ENCODE peak calls at places on chromosomes 7 and 10, in four cellular contexts. O is HepG2, Y is prostate gland, B is spleen. Q is an unnamed sample. For H3K9me3, the result is how much of the 10 kb centered on the place peaks cover.

GRCh38 chr10:28569506-28570159 is 36.7 kb downstream of the WAC start:
- DNase-seq in O (peak), Y (no peak), B (no peak), Q (no peak)

GRCh38 chr10:8050561-8051108 is 3.9 kb upstream of the GATA3 start:
- DNase-seq in O (peak), Y (no peak), B (no peak), Q (no peak)

GRCh38 chr7:105971867-105972266 is 8.8 kb downstream of the CDHR3 start:
- DNase-seq in O (no peak), Y (no peak), B (no peak), Q (no peak)

GRCh38 chr10:91796332-91797076 is 1.7 kb upstream of the TNKS2 start:
- DNase-seq in O (peak), Y (peak), B (peak), Q (no peak)

GRCh38 chr10:73890261-73890660 is 15.9 kb upstream of the CAMK2G start:
- DNase-seq in O (no peak), Y (no peak), B (no peak), Q (no peak)

GRCh38 chr10:8919291-8919690 is 864.8 kb downstream of the GATA3 start:
- DNase-seq in O (no peak), Y (no peak), B (no peak), Q (no peak)

GRCh38 chr7:68724965-68725364 is 873.3 kb upstream of the AUTS2 start:
- DNase-seq in O (no peak), Y (no peak), B (no peak), Q (no peak)

GRCh38 chr10:78783753-78784152 is 285.0 kb upstream of the ZMIZ1 start:
- DNase-seq in O (no peak), Y (no peak), B (peak), Q (no peak)

GRCh38 chr7:30159698-30160143 is 24.9 kb downstream of the MTURN start:
- DNase-seq in O (peak), Y (no peak), B (peak), Q (no peak)

GRCh38 chr7:977326-978048 is 2.1 kb upstream of the COX19 start:
- DNase-seq in O (peak), Y (peak), B (peak), Q (no peak)

GRCh38 chr7:149690688-149691446 is 82.5 kb downstream of the ZNF467 start:
- DNase-seq in O (peak), Y (no peak), B (no peak), Q (no peak)

GRCh38 chr7:25028370-25028971 is 48.5 kb upstream of the OSBPL3 start:
- DNase-seq in O (peak), Y (no peak), B (no peak), Q (no peak)

GRCh38 chr7:75989084-75989725 is 5.2 kb downstream of the TMEM120A start:
- DNase-seq in O (no peak), Y (no peak), B (peak), Q (no peak)

GRCh38 chr10:45383682-45384320 is 9.8 kb downstream of the ALOX5 start:
- DNase-seq in O (no peak), Y (no peak), B (peak), Q (no peak)

GRCh38 chr10:94131885-94132284 is 138.2 kb downstream of the PLCE1 start:
- DNase-seq in O (no peak), Y (no peak), B (no peak), Q (no peak)

GRCh38 chr10:60430017-60430416 is 40.3 kb upstream of the ANK3 start:
- DNase-seq in O (no peak), Y (peak), B (no peak), Q (no peak)

GRCh38 chr7:63080406-63080805 is 918.2 kb upstream of the ZNF722 start:
- DNase-seq in O (no peak), Y (no peak), B (no peak), Q (peak)

GRCh38 chr10:70355234-70356021 is 27.0 kb downstream of the LRRC20 start:
- DNase-seq in O (no peak), Y (no peak), B (peak), Q (no peak)

GRCh38 chr7:7772385-7772784 is 54.0 kb upstream of the RPA3 start:
- DNase-seq in O (no peak), Y (peak), B (no peak), Q (no peak)

GRCh38 chr7:30268666-30269065 is 15.7 kb upstream of the ZNRF2 start:
- DNase-seq in O (no peak), Y (no peak), B (no peak), Q (no peak)

GRCh38 chr7:32155712-32156111 is 85.5 kb upstream of the PDE1C start:
- DNase-seq in O (no peak), Y (no peak), B (no peak), Q (no peak)

GRCh38 chr10:79401015-79401921 is 44.2 kb downstream of the ZCCHC24 start:
- DNase-seq in O (no peak), Y (no peak), B (peak), Q (no peak)

GRCh38 chr7:3300651-3301471 is at the start of gene SDK1:
- DNase-seq in O (peak), Y (peak), B (peak), Q (peak)

GRCh38 chr10:91194497-91195179 is 25.8 kb upstream of the PCGF5 start:
- DNase-seq in O (no peak), Y (no peak), B (no peak), Q (no peak)

GRCh38 chr7:14691597-14692203 is 210.9 kb downstream of the DGKB start:
- DNase-seq in O (peak), Y (peak), B (no peak), Q (no peak)

GRCh38 chr7:149856-150636 is 42.3 kb upstream of the FAM20C start:
- DNase-seq in O (no peak), Y (peak), B (peak), Q (no peak)

GRCh38 chr7:78562191-78562590 is 763.6 kb downstream of the PHTF2 start:
- DNase-seq in O (no peak), Y (no peak), B (no peak), Q (no peak)

GRCh38 chr7:135910393-135911036 is 66.6 kb downstream of the MTPN start:
- DNase-seq in O (no peak), Y (no peak), B (no peak), Q (no peak)

GRCh38 chr7:148695953-148696352 is 2.8 kb upstream of the CUL1 start:
- DNase-seq in O (no peak), Y (no peak), B (no peak), Q (no peak)

GRCh38 chr10:110420401-110421193 is 77.1 kb upstream of the DUSP5 start:
- DNase-seq in O (no peak), Y (no peak), B (no peak), Q (no peak)

GRCh38 chr10:61397175-61397986 is 55.8 kb downstream of the TMEM26 start:
- DNase-seq in O (no peak), Y (no peak), B (no peak), Q (no peak)

DNA sequence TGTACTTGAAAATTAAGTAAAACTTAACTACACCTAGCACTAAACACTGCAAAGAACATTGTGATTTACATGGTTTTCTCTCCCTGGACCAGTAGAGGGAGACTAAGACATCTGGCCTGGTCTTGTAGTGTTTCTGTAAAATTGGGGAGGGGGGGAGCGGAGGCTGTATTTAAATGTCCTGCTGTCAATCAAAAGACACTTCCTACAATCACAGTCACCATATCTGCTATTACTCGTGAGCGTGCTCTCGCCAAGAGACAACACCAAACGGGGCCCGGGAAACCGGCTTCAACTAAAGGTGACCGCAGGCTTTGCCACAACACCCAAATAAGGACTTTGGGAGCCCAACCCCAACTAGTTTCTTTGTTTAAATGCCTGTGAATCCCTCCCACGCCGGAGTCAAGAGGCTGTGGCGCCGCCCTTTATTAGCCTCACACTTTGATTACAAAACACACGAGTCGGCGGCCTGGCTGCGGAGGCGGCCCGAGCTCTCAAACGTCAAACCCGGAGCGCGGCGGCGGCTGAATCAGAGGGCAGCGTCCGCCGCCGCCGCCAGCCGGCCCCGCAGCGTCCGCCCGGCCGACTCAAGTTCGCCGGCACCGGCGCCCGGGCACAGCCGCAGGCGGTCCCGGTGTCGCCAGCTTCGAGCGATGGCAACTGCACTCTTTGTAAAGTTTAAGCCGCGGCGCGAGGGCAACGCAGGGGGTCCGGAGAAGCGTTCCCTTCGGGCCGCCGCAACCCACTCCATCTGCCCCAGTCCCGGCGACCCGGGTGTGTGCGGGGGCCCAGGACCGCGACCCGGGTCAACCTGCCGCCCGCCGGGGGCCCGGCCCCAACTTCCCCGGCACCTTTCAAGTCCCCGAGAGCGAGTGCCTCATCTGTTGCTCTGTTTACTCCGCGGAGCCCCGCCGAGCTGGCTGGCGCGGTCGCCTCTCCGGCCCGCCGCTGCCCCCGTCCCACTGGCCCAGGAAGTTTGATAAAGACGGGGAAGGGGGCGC is 1.3 kb downstream of the KDM7A start:
- DNase-seq in O (peak), Y (peak), B (peak), Q (peak)
- TF ChIP-seq POLR2AphosphoS5 in O (peak), Y (peak), B (peak), Q (peak)

GRCh38 chr10:37638569-37638968 is 218.8 kb downstream of the ZNF248 start:
- DNase-seq in O (no peak), Y (no peak), B (no peak), Q (peak)
- H3K9me3 ChIP-seq in O (under half), Y (under half), B (under half), Q (under half)

DNA sequence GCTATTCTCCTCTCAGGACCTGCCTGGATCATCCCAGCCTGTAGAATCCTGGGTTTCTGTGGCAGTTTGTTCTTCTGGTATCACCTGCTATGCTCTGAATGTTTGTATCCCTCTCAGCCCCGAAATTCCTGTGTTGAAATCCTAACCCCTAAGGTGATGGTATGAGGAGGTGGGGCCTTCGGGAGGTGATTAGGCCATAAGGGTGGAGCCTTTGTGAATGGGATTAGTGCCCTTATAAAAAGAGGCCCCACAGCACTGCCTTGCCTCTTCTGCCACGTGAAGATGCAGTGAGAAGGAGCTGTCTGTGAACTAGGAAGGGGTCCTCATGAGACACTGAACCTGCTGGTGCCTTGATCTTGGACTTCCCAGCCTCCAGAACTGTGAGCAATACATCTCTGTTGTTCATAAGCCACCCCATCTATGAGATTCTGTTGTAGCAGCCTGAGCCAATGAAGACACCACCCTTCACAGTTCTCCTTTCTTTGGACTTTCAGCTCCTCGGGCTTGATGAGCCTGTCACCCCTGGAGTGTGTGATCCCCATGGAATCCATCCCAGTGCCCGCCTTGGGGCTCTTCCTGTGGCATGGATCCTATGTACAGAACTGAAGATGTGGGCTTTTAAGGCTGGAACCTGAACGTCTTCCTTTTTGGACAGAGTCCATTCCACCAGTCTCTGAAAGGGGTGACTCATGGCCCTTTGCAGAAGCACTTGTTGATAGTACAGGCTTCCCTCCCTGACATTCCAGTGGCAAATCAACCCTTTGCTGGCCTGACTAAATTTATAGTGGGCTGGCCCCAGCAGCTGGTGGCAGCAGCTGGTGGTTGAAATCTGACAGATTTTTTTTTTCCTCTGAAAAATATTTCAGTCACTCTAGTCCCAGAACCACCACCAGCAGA is 138.0 kb downstream of the TACC2 start:
- DNase-seq in O (peak), Y (peak), B (no peak), Q (no peak)
- TF ChIP-seq POLR2AphosphoS5 in O (no peak), Y (peak), B (no peak), Q (peak)

DNA sequence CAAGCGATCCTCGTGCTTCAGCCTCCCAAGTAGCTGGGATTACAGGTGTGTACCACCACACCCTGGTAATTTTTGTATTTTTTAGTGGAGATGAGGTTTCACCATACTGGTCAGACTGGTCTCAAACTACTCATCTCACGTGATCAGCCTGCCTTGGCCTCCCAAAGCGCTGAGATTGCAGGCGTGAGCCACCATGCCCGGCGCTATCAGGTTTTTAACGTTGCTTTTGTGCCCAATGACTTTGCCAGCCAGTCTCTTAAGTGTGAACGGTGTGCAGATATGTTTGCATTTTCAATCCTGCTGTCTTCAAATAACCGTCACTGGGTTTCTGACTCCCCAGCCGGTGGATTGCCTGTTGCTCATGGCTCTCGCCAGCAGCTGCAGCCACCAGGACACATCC is 201.8 kb upstream of the PPP2R2D start:
- DNase-seq in O (no peak), Y (no peak), B (peak), Q (no peak)
- H3K9me3 ChIP-seq in O (under half), Y (under half), B (under half), Q (under half)

DNA sequence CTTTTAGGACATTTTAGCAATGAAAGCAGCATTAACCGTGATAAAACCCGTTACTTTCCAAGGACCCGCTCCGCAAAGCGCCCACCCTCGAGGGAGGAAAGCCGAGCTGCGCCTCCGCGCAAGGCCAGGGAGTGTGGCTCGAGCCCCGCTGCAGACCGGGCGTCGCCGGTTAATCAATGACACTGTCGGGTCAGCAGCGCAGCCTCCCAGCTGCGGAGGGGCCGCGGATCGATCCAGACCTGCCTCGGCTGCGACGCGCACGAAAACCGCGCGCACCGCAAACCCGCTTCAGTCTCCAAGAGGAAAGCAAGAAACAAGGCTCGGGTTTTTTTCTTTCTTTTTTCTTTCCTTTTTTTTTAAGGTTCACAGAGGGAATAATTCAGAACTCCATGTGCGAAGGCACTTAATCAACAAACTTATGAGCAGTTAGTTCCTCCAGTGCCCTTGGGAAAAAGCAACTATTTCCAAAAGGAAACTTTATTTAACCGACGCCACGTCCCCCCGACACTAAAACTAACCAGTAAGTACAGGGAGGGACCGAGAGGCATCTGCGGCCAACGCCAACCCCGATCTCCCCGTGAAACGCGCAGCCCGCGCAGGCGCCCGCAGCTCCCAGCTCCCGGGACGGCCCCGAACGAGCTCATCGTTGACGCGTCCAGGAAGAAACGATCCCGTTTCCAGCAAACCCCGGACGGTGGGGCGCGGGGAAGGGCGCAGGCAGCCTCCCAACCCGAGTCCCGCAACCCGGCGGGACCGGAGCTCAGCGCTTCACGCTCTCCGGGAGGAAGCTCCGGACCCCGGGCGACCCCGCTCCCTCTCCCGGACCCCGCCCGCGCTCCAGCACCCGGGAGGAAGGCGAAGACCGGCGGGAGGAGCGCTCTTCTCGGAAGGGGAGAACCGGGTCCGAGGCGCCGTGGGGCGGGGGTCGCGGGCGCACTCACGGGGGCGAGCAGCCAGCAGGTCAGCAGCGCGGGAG is 599 bp downstream of the VIPR2 start:
- DNase-seq in O (no peak), Y (no peak), B (peak), Q (peak)
- TF ChIP-seq POLR2AphosphoS5 in O (no peak), Y (no peak), B (no peak), Q (peak)

GRCh38 chr7:41420421-41420820 is 282.5 kb downstream of the INHBA start:
- DNase-seq in O (no peak), Y (no peak), B (no peak), Q (no peak)

GRCh38 chr7:41416208-41416595 is 286.7 kb downstream of the INHBA start:
- DNase-seq in O (no peak), Y (no peak), B (no peak), Q (no peak)

GRCh38 chr7:41415051-41415450 is 287.8 kb downstream of the INHBA start:
- DNase-seq in O (no peak), Y (no peak), B (no peak), Q (no peak)

GRCh38 chr7:41418337-41418736 is 284.6 kb downstream of the INHBA start:
- DNase-seq in O (no peak), Y (no peak), B (no peak), Q (no peak)

GRCh38 chr7:41415473-41416207 is 287.2 kb downstream of the INHBA start:
- DNase-seq in O (no peak), Y (no peak), B (no peak), Q (no peak)
- H3K9me3 ChIP-seq in O (under half), Y (under half), B (under half), Q (under half)

GRCh38 chr7:47211467-47212121 is 370.3 kb downstream of the TNS3 start:
- DNase-seq in O (no peak), Y (no peak), B (no peak), Q (no peak)
- TF ChIP-seq POLR2AphosphoS5 in O (no peak), Y (no peak), B (no peak), Q (no peak)